ENCODE peak calls at places on chromosomes 7 and 10, in six cellular contexts. N, Y, H, P, W and J are unnamed samples.
A peak's percentile ranks its signal among the peaks of the same experiment; 100 is the strongest.

GRCh38 chr10:130025811-130026510 is 61.9 kb upstream of the EBF3 start:
- DNase-seq in N (no peak), W (no peak), Y (no peak), P (no peak), H (no peak), J (no peak)

GRCh38 chr10:27457261-27457945 is 46.7 kb upstream of the RAB18 start:
- DNase-seq in N (no peak), H (no peak), P (no peak), Y (no peak), W (no peak), J (no peak)

GRCh38 chr7:130387306-130387627 is 7.0 kb downstream of the CPA1 start:
- DNase-seq in N (no peak), P (no peak), H (no peak), Y (no peak), W (no peak), J (no peak)

GRCh38 chr7:6546852-6547251 is 4.4 kb downstream of the GRID2IP start:
- DNase-seq in H (no peak), N (no peak), P (no peak), W (no peak), Y (no peak), J (no peak)

GRCh38 chr10:132786529-132787252 is 744 bp upstream of the NKX6-2 start:
- DNase-seq in Y (peak; percentile 43), P (no peak), N (no peak), H (no peak), W (no peak), J (no peak)

GRCh38 chr7:105512415-105512814 is 9.7 kb downstream of the PUS7 start:
- DNase-seq in H (no peak), N (no peak), Y (peak; percentile 34), P (no peak), W (no peak), J (no peak)

GRCh38 chr7:106317971-106318370 is 33.2 kb upstream of the NAMPT start:
- DNase-seq in W (no peak), Y (no peak), N (no peak), H (no peak), P (no peak), J (no peak)

GRCh38 chr10:32650246-32650655 is 204.3 kb downstream of the CCDC7 start:
- DNase-seq in W (peak; percentile 38), N (no peak), Y (no peak), H (peak; percentile 23), P (no peak), J (no peak)

GRCh38 chr10:127278001-127278400 is 81.6 kb upstream of the INSYN2A start:
- DNase-seq in Y (no peak), P (no peak), W (no peak), H (no peak), N (no peak), J (no peak)

GRCh38 chr10:20927495-20927894 is 30.4 kb upstream of the NEBL start:
- DNase-seq in P (no peak), W (no peak), N (no peak), Y (no peak), H (no peak), J (no peak)

GRCh38 chr7:151680810-151681209 is 161.1 kb upstream of the RHEB start:
- DNase-seq in W (no peak), H (no peak), P (no peak), Y (no peak), N (no peak), J (peak; percentile 40)